ENCODE peak calls at places on chromosomes 3 and 15, in eight cellular contexts. R, C, I, J, O, N, Q and P are unnamed samples.

GRCh38 chr15:40902605-40903561 is 8.6 kb downstream of the VPS18 start:
- DNase-seq in R (no peak), C (peak), I (no peak), J (no peak), O (no peak), N (no peak), Q (no peak), P (no peak)

GRCh38 chr3:83457516-83457915 is 1501.3 kb upstream of the CADM2 start:
- DNase-seq in R (no peak), C (no peak), I (no peak), J (no peak), O (no peak), N (no peak), Q (no peak), P (no peak)

GRCh38 chr3:135077186-135077585 is 282.1 kb downstream of the EPHB1 start:
- DNase-seq in R (no peak), C (no peak), I (no peak), J (no peak), O (no peak), N (no peak), Q (no peak), P (no peak)

GRCh38 chr3:65548848-65549625 is 489.7 kb downstream of the MAGI1 start:
- DNase-seq in R (no peak), C (no peak), I (no peak), J (no peak), O (no peak), N (no peak), Q (no peak), P (peak)

GRCh38 chr3:135966875-135967274 is 1.3 kb downstream of the PPP2R3A start:
- DNase-seq in R (no peak), C (no peak), I (no peak), J (no peak), O (no peak), N (no peak), Q (no peak), P (no peak)

GRCh38 chr3:13558651-13559050 is 9.7 kb downstream of the FBLN2 start:
- DNase-seq in R (no peak), C (no peak), I (no peak), J (no peak), O (no peak), N (no peak), Q (no peak), P (no peak)

GRCh38 chr3:134462236-134463059 is 23.3 kb downstream of the ANAPC13 start:
- DNase-seq in R (no peak), C (peak), I (no peak), J (peak), O (no peak), N (no peak), Q (no peak), P (no peak)

GRCh38 chr3:122377975-122378374 is 5.1 kb downstream of the MIX23 start:
- DNase-seq in R (no peak), C (no peak), I (no peak), J (no peak), O (no peak), N (no peak), Q (no peak), P (no peak)

GRCh38 chr15:52466134-52466701 is 62.5 kb downstream of the MYO5A start:
- DNase-seq in R (peak), C (no peak), I (no peak), J (no peak), O (no peak), N (no peak), Q (no peak), P (no peak)

GRCh38 chr15:31331389-31331788 is 4.8 kb downstream of the KLF13 start:
- DNase-seq in R (no peak), C (no peak), I (no peak), J (no peak), O (no peak), N (no peak), Q (no peak), P (no peak)

GRCh38 chr3:183699238-183699947 is 1.8 kb downstream of the YEATS2 start:
- DNase-seq in R (no peak), C (no peak), I (no peak), J (no peak), O (no peak), N (no peak), Q (no peak), P (no peak)

GRCh38 chr3:156812521-156813335 is 13.4 kb upstream of the LEKR1 start:
- DNase-seq in R (no peak), C (peak), I (no peak), J (no peak), O (peak), N (peak), Q (no peak), P (no peak)

GRCh38 chr15:36468746-36469145 is 110.7 kb upstream of the CDIN1 start:
- DNase-seq in R (no peak), C (peak), I (no peak), J (peak), O (no peak), N (no peak), Q (peak), P (no peak)